ENCODE peak calls at places on chromosomes 1 and 21, in nine cellular contexts. Z, S, K, N, U, X, B, I and W are unnamed samples.
A peak's percentile ranks its signal among the peaks of the same experiment; 100 is the strongest.

GRCh38 chr1:24897263-24898151 is 32.6 kb downstream of the RUNX3 start:
- DNase-seq in K (peak; percentile 33), B (no peak), I (no peak), U (no peak), Z (peak; percentile 9), N (peak; percentile 35), X (no peak), S (no peak), W (no peak)

GRCh38 chr1:161193561-161194235 is 5.2 kb downstream of the ADAMTS4 start:
- DNase-seq in U (no peak), N (peak; percentile 51), I (no peak), B (no peak), K (peak; percentile 94), S (no peak), X (no peak), Z (no peak), W (no peak)

GRCh38 chr1:185808675-185809074 is 74.5 kb downstream of the HMCN1 start:
- DNase-seq in I (no peak), S (no peak), N (no peak), U (no peak), X (no peak), Z (no peak), B (no peak), K (no peak), W (no peak)

GRCh38 chr21:45872471-45872870 is 109.1 kb upstream of the COL6A1 start:
- DNase-seq in Z (no peak), I (no peak), N (no peak), S (no peak), X (no peak), U (no peak), B (no peak), K (no peak), W (no peak)

GRCh38 chr1:245858683-245859509 is 648.2 kb downstream of the SMYD3 start:
- DNase-seq in X (no peak), N (no peak), B (no peak), Z (no peak), U (peak; percentile 46), I (no peak), S (no peak), K (no peak), W (no peak)

GRCh38 chr1:227869281-227869842 is 53.9 kb downstream of the PRSS38 start:
- DNase-seq in U (no peak), I (peak; percentile 27), B (no peak), Z (peak; percentile 11), X (no peak), S (no peak), N (no peak), K (no peak), W (no peak)

GRCh38 chr1:63516629-63517028 is 6.4 kb downstream of the ITGB3BP start:
- DNase-seq in I (no peak), K (no peak), Z (no peak), U (no peak), X (no peak), S (no peak), N (no peak), B (no peak), W (no peak)

GRCh38 chr21:41410361-41410760 is 15.7 kb upstream of the MX1 start:
- DNase-seq in U (peak; percentile 53), B (no peak), S (no peak), X (no peak), N (no peak), K (no peak), Z (no peak), I (no peak), W (no peak)

GRCh38 chr1:113248494-113248893 is 141.8 kb upstream of the MAGI3 start:
- DNase-seq in Z (no peak), X (no peak), B (no peak), I (no peak), K (no peak), S (no peak), U (no peak), N (no peak), W (no peak)

GRCh38 chr1:79353224-79353623 is 346.7 kb upstream of the ADGRL4 start:
- DNase-seq in I (peak; percentile 64), Z (no peak), N (peak; percentile 38), K (no peak), X (no peak), S (peak; percentile 39), U (peak; percentile 52), B (no peak), W (no peak)

GRCh38 chr1:48572632-48573258 is 100.7 kb upstream of the SPATA6 start:
- DNase-seq in S (peak; percentile 53), N (peak; percentile 61), K (peak; percentile 56), B (peak; percentile 45), Z (no peak), I (no peak), X (peak; percentile 2), U (peak; percentile 88), W (peak; percentile 75)

GRCh38 chr1:117696567-117696966 is 90.7 kb downstream of the TENT5C start:
- DNase-seq in U (no peak), I (peak; percentile 73), Z (no peak), N (no peak), S (no peak), B (no peak), X (no peak), K (no peak), W (no peak)

GRCh38 chr1:31943546-31944184 is 5.5 kb upstream of the PTP4A2 start:
- DNase-seq in Z (no peak), N (no peak), B (no peak), I (no peak), U (no peak), K (no peak), X (no peak), S (peak; percentile 83), W (no peak)

GRCh38 chr1:235014756-235015155 is 113.9 kb downstream of the TOMM20 start:
- DNase-seq in B (no peak), U (no peak), S (no peak), N (no peak), X (no peak), I (no peak), Z (no peak), K (peak; percentile 18), W (no peak)

GRCh38 chr1:36157115-36157903 is 1.3 kb downstream of the MAP7D1 start:
- DNase-seq in X (peak; percentile 14), I (no peak), U (peak; percentile 60), N (no peak), B (no peak), S (peak; percentile 40), K (no peak), Z (no peak), W (no peak)

GRCh38 chr1:22892789-22893188 is 79.9 kb downstream of the LACTBL1 start:
- DNase-seq in K (no peak), N (no peak), S (no peak), X (no peak), U (no peak), I (no peak), B (no peak), Z (no peak), W (no peak)

GRCh38 chr1:152497273-152497672 is 13.3 kb upstream of the LCE5A start:
- DNase-seq in N (no peak), I (peak; percentile 4), X (no peak), B (no peak), S (no peak), U (no peak), K (no peak), Z (no peak), W (no peak)

GRCh38 chr1:27971674-27972073 is 11.9 kb downstream of the XKR8 start:
- DNase-seq in K (peak; percentile 25), X (no peak), N (no peak), S (no peak), U (peak; percentile 50), B (no peak), I (no peak), Z (no peak), W (no peak)

GRCh38 chr1:117671781-117672501 is 66.1 kb downstream of the TENT5C start:
- DNase-seq in K (peak; percentile 63), X (no peak), B (no peak), Z (no peak), N (peak; percentile 80), I (no peak), S (peak; percentile 81), U (peak; percentile 43), W (peak; percentile 79)

GRCh38 chr1:115545791-115546733 is 95.7 kb upstream of the VANGL1 start:
- DNase-seq in B (peak; percentile 18), N (peak; percentile 54), Z (no peak), I (peak; percentile 94), K (peak; percentile 46), U (peak; percentile 97), S (peak; percentile 7), X (no peak), W (no peak)

GRCh38 chr1:64172458-64172983 is 30.9 kb upstream of the UBE2U start:
- DNase-seq in N (no peak), K (no peak), Z (no peak), S (no peak), I (peak; percentile 31), B (no peak), X (no peak), U (no peak), W (no peak)

GRCh38 chr1:223312705-223313414 is 51.1 kb downstream of the SUSD4 start:
- DNase-seq in X (no peak), K (no peak), Z (no peak), N (no peak), U (no peak), S (no peak), B (no peak), I (no peak), W (no peak)

GRCh38 chr1:107362468-107362867 is 221.6 kb downstream of the NTNG1 start:
- DNase-seq in B (no peak), K (no peak), Z (no peak), U (no peak), S (no peak), X (no peak), I (no peak), N (no peak), W (no peak)

GRCh38 chr21:42745511-42746239 is 92.3 kb downstream of the PDE9A start:
- DNase-seq in U (no peak), I (no peak), K (no peak), B (no peak), X (no peak), S (no peak), N (peak; percentile 36), Z (no peak), W (peak; percentile 47)

GRCh38 chr1:26686795-26687194 is 9.0 kb upstream of the ARID1A start:
- DNase-seq in N (no peak), S (no peak), K (no peak), B (no peak), U (peak; percentile 42), X (no peak), I (no peak), Z (no peak), W (no peak)

GRCh38 chr1:233081686-233082085 is 131.3 kb downstream of the NTPCR start:
- DNase-seq in B (no peak), I (peak; percentile 28), N (no peak), K (no peak), Z (no peak), S (peak; percentile 28), X (no peak), U (no peak), W (no peak)

GRCh38 chr1:158649052-158649451 is 37.5 kb downstream of the SPTA1 start:
- DNase-seq in Z (no peak), K (no peak), I (no peak), S (no peak), N (no peak), B (no peak), X (no peak), U (no peak), W (no peak)

GRCh38 chr1:221908573-221908972 is 166.7 kb upstream of the DUSP10 start:
- DNase-seq in N (no peak), K (no peak), S (no peak), B (no peak), X (no peak), U (no peak), Z (no peak), I (no peak), W (no peak)

GRCh38 chr1:909861-910310 is 13.8 kb upstream of the SAMD11 start:
- DNase-seq in K (peak; percentile 26), Z (peak; percentile 5), X (no peak), U (no peak), S (no peak), N (peak; percentile 18), I (no peak), B (no peak), W (no peak)

GRCh38 chr1:228337711-228338520 is 68.7 kb downstream of the TRIM11 start:
- DNase-seq in K (peak; percentile 37), I (no peak), N (peak; percentile 38), S (no peak), Z (no peak), X (no peak), U (no peak), B (peak; percentile 19), W (peak; percentile 59)

GRCh38 chr1:11806307-11806936 is 431 bp downstream of the CLCN6 start:
- DNase-seq in K (no peak), B (no peak), U (peak; percentile 39), N (no peak), I (peak; percentile 49), Z (no peak), X (peak; percentile 8), S (peak; percentile 32), W (no peak)